ENCODE peak calls at places on chromosomes 7 and 10, in four cellular contexts. Q is H1, G is K562, J is GM12878. U is an unnamed sample.

GRCh38 chr7:47931005-47931787 is 17.1 kb downstream of the PKD1L1 start:
- DNase-seq in Q (no peak), G (no peak), J (no peak), U (no peak)

GRCh38 chr10:8102708-8103401 is 48.4 kb downstream of the GATA3 start:
- DNase-seq in Q (no peak), G (no peak), J (no peak), U (no peak)

GRCh38 chr7:17144313-17144712 is 154.1 kb upstream of the AHR start:
- DNase-seq in Q (no peak), G (no peak), J (no peak), U (no peak)

GRCh38 chr10:99540673-99541531 is 8.2 kb downstream of the NKX2-3 start:
- DNase-seq in Q (no peak), G (no peak), J (no peak), U (no peak)

GRCh38 chr10:43203491-43204393 is 63.1 kb downstream of the RASGEF1A start:
- DNase-seq in Q (no peak), G (peak), J (no peak), U (no peak)

GRCh38 chr7:157274991-157275427 is 61.8 kb upstream of the DNAJB6 start:
- DNase-seq in Q (no peak), G (no peak), J (no peak), U (no peak)

GRCh38 chr7:3154317-3154716 is 110.7 kb upstream of the CARD11 start:
- DNase-seq in Q (no peak), G (no peak), J (no peak), U (no peak)

GRCh38 chr10:97685395-97685958 is 1.6 kb downstream of the AVPI1 start:
- DNase-seq in Q (no peak), G (peak), J (no peak), U (peak)

GRCh38 chr7:42227523-42227922 is 9.5 kb downstream of the GLI3 start:
- DNase-seq in Q (no peak), G (no peak), J (no peak), U (no peak)

GRCh38 chr7:139714163-139714901 is 63.5 kb downstream of the HIPK2 start:
- DNase-seq in Q (no peak), G (no peak), J (no peak), U (no peak)

GRCh38 chr10:26486985-26487850 is 49.1 kb downstream of the APBB1IP start:
- DNase-seq in Q (no peak), G (no peak), J (peak), U (peak)

GRCh38 chr7:130148561-130148960 is 56.6 kb downstream of the TMEM209 start:
- DNase-seq in Q (no peak), G (no peak), J (no peak), U (no peak)

GRCh38 chr10:131271966-131272365 is 39.6 kb downstream of the TCERG1L start:
- DNase-seq in Q (no peak), G (no peak), J (no peak), U (no peak)

GRCh38 chr10:688621-689426 is 644 bp downstream of the DIP2C start:
- DNase-seq in Q (no peak), G (no peak), J (no peak), U (no peak)

GRCh38 chr7:134514106-134514505 is 13.3 kb upstream of the AKR1B10 start:
- DNase-seq in Q (no peak), G (no peak), J (no peak), U (no peak)

GRCh38 chr7:108094375-108094774 is 35.8 kb downstream of the LAMB4 start:
- DNase-seq in Q (no peak), G (no peak), J (no peak), U (no peak)

GRCh38 chr7:78178319-78178718 is 379.7 kb downstream of the PHTF2 start:
- DNase-seq in Q (no peak), G (no peak), J (no peak), U (no peak)

GRCh38 chr7:120207037-120207436 is 65.9 kb upstream of the KCND2 start:
- DNase-seq in Q (no peak), G (no peak), J (no peak), U (no peak)

GRCh38 chr7:122383934-122384333 is 79.4 kb upstream of the FEZF1 start:
- DNase-seq in Q (no peak), G (no peak), J (peak), U (no peak)

GRCh38 chr7:3537210-3537875 is 236.3 kb downstream of the SDK1 start:
- DNase-seq in Q (no peak), G (no peak), J (no peak), U (no peak)

GRCh38 chr7:154584352-154585252 is 418.3 kb downstream of the PAXIP1 start:
- DNase-seq in Q (no peak), G (peak), J (no peak), U (no peak)

GRCh38 chr10:129950651-129951050 is 13.4 kb downstream of the EBF3 start:
- DNase-seq in Q (no peak), G (no peak), J (no peak), U (no peak)

GRCh38 chr10:44067432-44067831 is 317.5 kb downstream of the CXCL12 start:
- DNase-seq in Q (no peak), G (no peak), J (no peak), U (no peak)

GRCh38 chr7:99579956-99580777 is 17.9 kb upstream of the TMEM225B start:
- DNase-seq in Q (no peak), G (no peak), J (no peak), U (peak)

GRCh38 chr7:132475669-132476116 is 100.6 kb downstream of the PLXNA4 start:
- DNase-seq in Q (no peak), G (no peak), J (no peak), U (no peak)

GRCh38 chr7:42151309-42151708 is 85.7 kb downstream of the GLI3 start:
- DNase-seq in Q (no peak), G (no peak), J (no peak), U (no peak)

GRCh38 chr10:91820144-91820543 is 21.9 kb downstream of the TNKS2 start:
- DNase-seq in Q (no peak), G (no peak), J (no peak), U (no peak)

GRCh38 chr10:21525367-21526183 is at the start of gene SKIDA1:
- DNase-seq in Q (no peak), G (peak), J (no peak), U (peak)

GRCh38 chr7:17696422-17696821 is 243.9 kb downstream of the SNX13 start:
- DNase-seq in Q (no peak), G (no peak), J (no peak), U (peak)

GRCh38 chr10:360653-361052 is 225.4 kb downstream of the ZMYND11 start:
- DNase-seq in Q (no peak), G (no peak), J (no peak), U (peak)

GRCh38 chr7:50147952-50148351 is 54.9 kb upstream of the ZPBP start:
- DNase-seq in Q (no peak), G (no peak), J (no peak), U (no peak)

GRCh38 chr10:88064608-88065383 is 201.4 kb downstream of the PTEN start:
- DNase-seq in Q (no peak), G (no peak), J (peak), U (no peak)

GRCh38 chr10:43304687-43305333 is 37.9 kb upstream of the RASGEF1A start:
- DNase-seq in Q (no peak), G (peak), J (no peak), U (no peak)

GRCh38 chr10:29807407-29807806 is 172.6 kb upstream of the SVIL start:
- DNase-seq in Q (no peak), G (no peak), J (no peak), U (no peak)

DNA sequence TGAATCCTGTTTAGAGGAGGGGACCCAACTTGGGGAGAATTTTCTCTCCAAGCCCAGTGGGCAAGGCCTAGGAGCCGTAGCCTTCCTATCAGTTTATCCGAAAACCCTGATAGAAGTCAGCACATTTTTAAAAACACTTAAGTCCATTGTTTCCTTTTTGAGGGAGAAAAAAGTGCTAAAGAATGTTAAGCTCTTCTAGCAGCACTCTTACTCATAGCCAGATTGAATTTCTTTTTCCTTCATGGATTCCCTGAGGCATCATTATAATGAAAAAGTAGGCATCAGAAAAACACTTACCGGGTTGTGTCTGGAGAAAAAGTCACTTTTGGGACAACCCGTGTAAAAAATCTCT is 635.5 kb upstream of the ANKRD30A start:
- DNase-seq in Q (no peak), G (no peak), J (no peak), U (no peak)
- TF ChIP-seq KDM1A in Q (no peak), G (no peak), J (no peak), U (no peak)

GRCh38 chr10:35642023-35642792 is at the start of gene FZD8:
- DNase-seq in Q (no peak), G (peak), J (no peak), U (peak)
- TF ChIP-seq BRCA1 in Q (no peak), G (no peak), J (no peak), U (no peak)

GRCh38 chr7:66664590-66665293 is 36.1 kb downstream of the KCTD7 start:
- DNase-seq in Q (no peak), G (no peak), J (no peak), U (no peak)
- TF ChIP-seq KDM1A in Q (no peak), G (no peak), J (no peak), U (no peak)

DNA sequence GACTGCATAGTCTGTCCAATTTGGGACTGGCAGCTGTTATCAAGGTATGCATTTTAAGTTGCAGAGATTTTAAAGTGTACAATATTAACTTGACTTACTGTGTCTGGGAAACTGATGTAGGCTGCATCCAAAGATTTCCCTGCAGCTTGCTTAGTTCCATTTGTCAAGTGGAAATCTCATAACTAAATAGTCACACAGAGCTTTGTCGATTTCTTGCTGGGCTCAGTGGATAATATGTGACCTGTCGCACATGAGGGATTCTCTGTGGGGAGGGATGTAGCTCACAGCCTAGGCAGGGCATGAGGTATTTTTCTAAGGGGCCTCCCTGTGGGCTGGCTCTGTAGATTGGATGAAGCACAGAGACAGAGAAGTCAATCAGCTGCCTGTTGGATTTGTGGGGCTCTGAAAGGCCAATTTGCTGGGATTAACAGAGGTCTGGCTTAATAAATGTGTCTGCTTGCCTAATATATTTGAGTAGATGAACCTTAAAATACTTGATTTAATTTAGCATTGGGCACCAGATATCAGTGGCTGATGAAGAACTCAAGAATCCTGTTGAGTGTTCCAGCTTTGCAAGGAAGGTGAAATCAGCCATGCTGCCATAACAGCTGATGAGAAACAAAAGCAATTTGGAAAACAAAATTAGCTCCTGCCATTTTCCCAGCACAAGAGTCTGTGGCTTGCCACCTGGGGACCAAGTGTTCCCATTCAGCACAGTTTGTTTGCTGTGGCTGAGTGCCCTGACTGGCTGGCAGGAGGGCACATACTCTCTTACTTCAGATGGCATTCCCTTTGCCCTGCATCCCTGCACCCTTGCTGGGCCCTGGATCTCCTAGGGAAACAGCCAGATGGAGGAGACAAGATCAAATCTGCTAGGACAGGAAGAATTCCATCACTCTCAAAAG is 598.5 kb downstream of the SORCS3 start:
- DNase-seq in Q (no peak), G (no peak), J (no peak), U (no peak)
- TF ChIP-seq BRCA1 in Q (no peak), G (no peak), J (no peak), U (no peak)

GRCh38 chr7:6528401-6529130 is 22.7 kb downstream of the GRID2IP start:
- DNase-seq in Q (no peak), G (no peak), J (no peak), U (no peak)

GRCh38 chr7:6532516-6532915 is 18.7 kb downstream of the GRID2IP start:
- DNase-seq in Q (no peak), G (no peak), J (no peak), U (no peak)

GRCh38 chr7:6529643-6530042 is 21.6 kb downstream of the GRID2IP start:
- DNase-seq in Q (no peak), G (no peak), J (no peak), U (peak)

GRCh38 chr7:6531492-6532279 is 19.6 kb downstream of the GRID2IP start:
- DNase-seq in Q (no peak), G (no peak), J (no peak), U (no peak)

DNA sequence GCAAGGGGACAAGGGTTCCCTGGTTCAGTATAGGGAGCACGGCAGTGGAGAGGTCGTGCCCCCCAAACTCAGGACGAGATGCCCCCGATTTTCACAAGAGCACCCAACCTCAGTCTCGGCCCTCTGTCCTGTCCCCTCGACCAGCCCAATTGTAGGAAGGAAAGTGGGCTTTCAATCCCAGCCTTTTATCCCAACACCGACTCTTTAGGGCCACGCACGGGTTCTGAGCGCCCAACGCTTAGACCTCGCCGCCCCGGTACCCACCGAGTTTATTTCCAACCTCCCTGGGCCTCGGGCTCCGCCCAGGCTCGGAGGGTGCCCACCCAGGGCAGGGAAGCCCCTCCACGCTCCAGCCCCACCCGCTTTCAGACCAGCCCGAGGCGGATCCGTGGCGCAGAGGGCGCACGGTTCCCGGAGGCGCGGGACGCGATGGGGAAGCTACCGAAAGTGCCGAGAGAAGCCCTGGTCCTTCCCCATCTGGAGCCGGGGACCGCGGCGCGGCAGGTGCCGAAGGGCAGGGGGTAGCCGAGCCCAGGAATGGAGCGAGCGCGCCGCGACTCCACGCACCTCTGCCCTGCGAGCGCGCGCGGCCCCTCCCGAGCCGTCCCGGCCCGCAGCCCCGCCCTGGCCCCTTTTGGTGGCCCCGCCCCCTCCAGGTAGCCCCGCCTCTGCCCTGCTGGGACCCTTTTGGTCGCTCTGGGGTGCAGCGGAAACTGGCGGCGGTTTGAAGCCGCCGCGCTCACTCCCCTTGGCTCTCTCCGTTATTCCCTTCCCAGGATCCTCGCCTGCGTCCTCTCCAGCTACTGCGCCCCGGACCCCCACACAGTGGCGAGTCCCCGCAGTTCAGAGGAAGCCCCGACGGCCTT is 20.4 kb downstream of the GRID2IP start:
- DNase-seq in Q (no peak), G (peak), J (no peak), U (no peak)
- TF ChIP-seq KDM1A in Q (no peak), G (no peak), J (no peak), U (no peak)

DNA sequence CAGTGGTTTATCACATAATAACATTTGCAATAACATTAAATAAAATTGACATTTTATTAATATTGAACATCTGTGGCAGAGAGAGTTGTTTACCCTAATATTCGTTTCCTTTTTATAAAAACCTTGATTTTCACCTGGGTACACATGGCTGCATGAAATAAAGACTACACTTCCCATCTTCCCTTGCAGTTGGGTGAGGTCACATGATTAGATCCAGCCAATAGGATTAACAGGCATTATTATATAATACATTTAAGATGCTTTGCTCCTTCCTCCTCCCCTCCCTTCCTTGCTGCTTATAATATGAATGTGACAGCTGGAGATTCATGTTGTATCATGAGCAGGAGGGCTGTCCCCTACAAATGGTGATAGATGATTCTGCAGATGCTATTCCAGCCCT is 146.5 kb downstream of the SH2D4B start:
- DNase-seq in Q (no peak), G (peak), J (no peak), U (no peak)
- TF ChIP-seq BRCA1 in Q (no peak), G (no peak), J (no peak), U (no peak)